ENCODE peak calls at places on chromosomes 4 and X, in six cellular contexts. W, V, O, J, Y and P are unnamed samples.
A peak's percentile ranks its signal among the peaks of the same experiment; 100 is the strongest.

GRCh38 chr4:26576171-26576829 is 7.6 kb upstream of the TBC1D19 start:
- DNase-seq in V (no peak), O (peak; percentile 57), Y (no peak), J (no peak), W (no peak), P (no peak)

GRCh38 chr4:15400911-15401671 is 26.7 kb upstream of the C1QTNF7 start:
- DNase-seq in O (peak; percentile 93), Y (no peak), V (peak; percentile 47), W (no peak), J (no peak), P (peak; percentile 58)

GRCh38 chrX:14899607-14900006 is 26.4 kb downstream of the MOSPD2 start:
- DNase-seq in W (no peak), J (no peak), V (no peak), O (peak; percentile 65), Y (no peak), P (no peak)

GRCh38 chr4:41454393-41454792 is 83.6 kb upstream of the LIMCH1 start:
- DNase-seq in J (no peak), V (no peak), W (no peak), O (no peak), Y (no peak), P (no peak)

GRCh38 chr4:88320174-88320779 is 35.9 kb upstream of the PPM1K start:
- DNase-seq in O (peak; percentile 3), V (no peak), W (no peak), J (no peak), Y (no peak), P (no peak)

GRCh38 chr4:3825530-3825929 is 59.3 kb downstream of the ADRA2C start:
- DNase-seq in V (no peak), W (no peak), O (no peak), Y (no peak), J (no peak), P (peak; percentile 44)

GRCh38 chrX:57172544-57172943 is 35.3 kb upstream of the SPIN2A start:
- DNase-seq in V (no peak), Y (no peak), W (no peak), J (no peak), O (no peak), P (peak; percentile 47)

GRCh38 chrX:31126205-31126604 is 54.4 kb upstream of the FTHL17 start:
- DNase-seq in V (peak; percentile 55), W (no peak), Y (no peak), J (no peak), O (peak; percentile 0), P (no peak)

GRCh38 chrX:108516184-108516583 is 76.5 kb downstream of the COL4A5 start:
- DNase-seq in J (no peak), Y (no peak), V (no peak), O (peak; percentile 37), W (no peak), P (no peak)

GRCh38 chrX:25034889-25035288 is 19.1 kb upstream of the ARX start:
- DNase-seq in Y (no peak), W (no peak), O (peak; percentile 40), V (no peak), J (no peak), P (no peak)

GRCh38 chr4:173413043-173413442 is 14.1 kb upstream of the SCRG1 start:
- DNase-seq in O (peak; percentile 33), V (peak; percentile 53), Y (no peak), W (no peak), J (no peak), P (no peak)